ENCODE peak calls at places on chromosomes 7 and 10, in seven cellular contexts. L is fibroblast of lung, K is HCT116, D is testis, T is PC-3, H is suprapubic skin, A is tibial nerve. S is an unnamed sample. For H3K4me1, the result is how much of the 10 kb centered on the place peaks cover.

GRCh38 chr7:137443616-137444015 is 100.1 kb upstream of the PTN start:
- DNase-seq in L (peak), K (no peak), D (no peak), T (peak), H (no peak), A (no peak), S (no peak)

GRCh38 chr10:47406870-47407648 is 23.0 kb upstream of the ZNF488 start:
- DNase-seq in L (peak), K (peak), D (no peak), T (peak), H (no peak), A (no peak), S (no peak)

GRCh38 chr7:123867220-123867619 is 22.3 kb downstream of the HYAL4 start:
- DNase-seq in L (no peak), K (no peak), D (no peak), T (no peak), H (no peak), A (no peak), S (no peak)

GRCh38 chr7:84529480-84530205 is 335.1 kb upstream of the SEMA3A start:
- DNase-seq in L (peak), K (peak), D (no peak), T (peak), H (no peak), A (no peak), S (no peak)

GRCh38 chr7:110186334-110186733 is 904.6 kb upstream of the LRRN3 start:
- DNase-seq in L (no peak), K (no peak), D (no peak), T (peak), H (no peak), A (no peak), S (no peak)

GRCh38 chr10:47368431-47369180 is 15.5 kb downstream of the ZNF488 start:
- DNase-seq in L (no peak), K (no peak), D (peak), T (no peak), H (peak), A (no peak), S (peak)

GRCh38 chr7:26860361-26860760 is 4.0 kb downstream of the SKAP2 start:
- DNase-seq in L (no peak), K (peak), D (no peak), T (peak), H (no peak), A (no peak), S (no peak)

GRCh38 chr7:140192176-140192575 is 15.4 kb upstream of the KDM7A start:
- DNase-seq in L (no peak), K (no peak), D (no peak), T (no peak), H (no peak), A (no peak), S (no peak)

GRCh38 chr10:78211476-78212110 is 177.9 kb downstream of the RPS24 start:
- DNase-seq in L (peak), K (peak), D (peak), T (peak), H (no peak), A (no peak), S (no peak)

GRCh38 chr7:127678330-127678729 is 26.3 kb downstream of the SND1 start:
- DNase-seq in L (peak), K (no peak), D (no peak), T (peak), H (no peak), A (no peak), S (no peak)

GRCh38 chr10:1287493-1288480 is 231.6 kb downstream of the WDR37 start:
- DNase-seq in L (no peak), K (no peak), D (peak), T (no peak), H (no peak), A (no peak), S (no peak)

GRCh38 chr10:36181421-36181820 is 539.3 kb upstream of the FZD8 start:
- DNase-seq in L (peak), K (no peak), D (no peak), T (peak), H (no peak), A (no peak), S (no peak)

GRCh38 chr10:109427421-109427820 is 495.9 kb downstream of the XPNPEP1 start:
- DNase-seq in L (peak), K (no peak), D (no peak), T (peak), H (no peak), A (no peak), S (no peak)

GRCh38 chr10:24873281-24873683 is 79.1 kb downstream of the PRTFDC1 start:
- DNase-seq in L (peak), K (no peak), D (peak), T (no peak), H (no peak), A (no peak), S (no peak)

GRCh38 chr7:28144266-28144665 is 36.3 kb downstream of the JAZF1 start:
- DNase-seq in L (no peak), K (no peak), D (peak), T (no peak), H (no peak), A (no peak), S (no peak)

GRCh38 chr7:27172388-27172774 is 1.7 kb downstream of the HOXA10 start:
- DNase-seq in L (no peak), K (no peak), D (no peak), T (no peak), H (peak), A (no peak), S (peak)

GRCh38 chr10:101073631-101074030 is 11.8 kb downstream of the KAZALD1 start:
- DNase-seq in L (no peak), K (no peak), D (no peak), T (no peak), H (no peak), A (no peak), S (no peak)

GRCh38 chr7:107998150-107998549 is 4.8 kb downstream of the LAMB1 start:
- DNase-seq in L (peak), K (no peak), D (no peak), T (peak), H (no peak), A (no peak), S (no peak)

GRCh38 chr10:10849306-10849705 is 168.4 kb upstream of the CELF2 start:
- DNase-seq in L (no peak), K (no peak), D (no peak), T (no peak), H (no peak), A (no peak), S (no peak)

GRCh38 chr7:141001561-141001960 is 13.2 kb downstream of the MRPS33 start:
- DNase-seq in L (no peak), K (no peak), D (no peak), T (no peak), H (no peak), A (no peak), S (no peak)

GRCh38 chr7:2856388-2857169 is 12.5 kb upstream of the GNA12 start:
- DNase-seq in L (no peak), K (no peak), D (no peak), T (no peak), H (no peak), A (no peak), S (no peak)

GRCh38 chr7:22427122-22427503 is 70.2 kb upstream of the RAPGEF5 start:
- DNase-seq in L (no peak), K (no peak), D (no peak), T (no peak), H (no peak), A (no peak), S (no peak)

GRCh38 chr10:32388258-32389027 is 41.5 kb upstream of the EPC1 start:
- DNase-seq in L (no peak), K (no peak), D (no peak), T (no peak), H (no peak), A (no peak), S (no peak)

GRCh38 chr7:56578612-56579011 is 462.4 kb upstream of the NUPR2 start:
- DNase-seq in L (no peak), K (no peak), D (no peak), T (no peak), H (no peak), A (no peak), S (no peak)

GRCh38 chr7:100837099-100837836 is 9.9 kb upstream of the EPHB4 start:
- DNase-seq in L (peak), K (peak), D (peak), T (no peak), H (peak), A (peak), S (peak)

GRCh38 chr10:44334091-44334490 is 50.8 kb downstream of the CXCL12 start:
- DNase-seq in L (no peak), K (no peak), D (no peak), T (no peak), H (no peak), A (no peak), S (peak)

GRCh38 chr10:118910702-118911101 is 118.8 kb upstream of the NANOS1 start:
- DNase-seq in L (no peak), K (no peak), D (no peak), T (no peak), H (no peak), A (no peak), S (no peak)

GRCh38 chr10:30637881-30638467 is 8.4 kb upstream of the LYZL2 start:
- DNase-seq in L (peak), K (peak), D (no peak), T (peak), H (no peak), A (no peak), S (no peak)

GRCh38 chr10:91198781-91199180 is 21.7 kb upstream of the PCGF5 start:
- DNase-seq in L (peak), K (no peak), D (no peak), T (no peak), H (no peak), A (no peak), S (no peak)

GRCh38 chr7:77566421-77566820 is 29.3 kb downstream of the PTPN12 start:
- DNase-seq in L (no peak), K (no peak), D (no peak), T (no peak), H (no peak), A (no peak), S (no peak)

GRCh38 chr7:77565917-77566316 is 28.8 kb downstream of the PTPN12 start:
- DNase-seq in L (peak), K (no peak), D (no peak), T (peak), H (no peak), A (no peak), S (no peak)

GRCh38 chr7:77570330-77571011 is 33.4 kb downstream of the PTPN12 start:
- DNase-seq in L (peak), K (no peak), D (no peak), T (peak), H (no peak), A (no peak), S (no peak)

GRCh38 chr7:77571791-77572190 is 34.7 kb downstream of the PTPN12 start:
- DNase-seq in L (no peak), K (no peak), D (no peak), T (no peak), H (no peak), A (no peak), S (no peak)

DNA sequence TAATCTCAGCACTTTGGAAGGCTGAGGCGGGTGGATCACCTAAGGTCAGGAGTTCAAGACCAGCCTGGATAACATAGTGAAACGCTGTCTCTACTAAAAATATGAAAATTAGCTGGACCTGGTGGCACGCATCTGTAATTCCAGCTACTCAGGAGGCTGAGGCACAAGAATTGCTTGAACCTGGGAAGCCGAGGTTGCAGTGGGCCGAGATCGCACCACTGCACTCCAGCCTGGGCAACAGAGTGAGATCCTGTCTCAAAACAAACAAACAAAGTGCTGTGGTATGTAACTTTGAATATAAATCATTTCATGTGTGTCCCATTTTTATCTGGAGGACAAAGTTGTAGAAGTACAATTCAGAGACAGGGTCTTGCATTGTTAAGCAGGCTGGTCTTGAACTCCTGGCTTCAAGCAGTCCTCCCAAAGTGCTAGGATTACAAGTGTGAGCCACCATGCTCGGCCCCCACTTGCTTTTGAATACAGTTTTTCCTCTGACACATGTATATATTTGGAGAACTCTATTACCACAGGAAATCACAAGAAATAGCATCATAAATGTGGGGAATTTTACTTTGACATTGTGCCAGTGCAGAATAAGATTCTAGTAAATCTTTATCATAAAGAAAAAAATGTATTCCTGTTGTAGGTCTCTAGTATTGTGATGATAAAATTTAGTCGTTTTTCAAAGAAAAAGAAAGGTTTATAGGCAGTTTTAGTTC is 32.6 kb downstream of the PTPN12 start:
- DNase-seq in L (peak), K (no peak), D (no peak), T (no peak), H (no peak), A (no peak), S (no peak)
- H3K4me1 ChIP-seq in L (under half), K (under half), D (under half), T (under half), H (under half), A (under half), S (under half)

GRCh38 chr10:117134084-117135025 is 3.7 kb downstream of the VAX1 start:
- DNase-seq in L (no peak), K (no peak), D (no peak), T (no peak), H (no peak), A (no peak), S (no peak)

GRCh38 chr10:117135026-117135372 is 3.1 kb downstream of the VAX1 start:
- DNase-seq in L (peak), K (no peak), D (no peak), T (no peak), H (no peak), A (no peak), S (no peak)

GRCh38 chr10:117137031-117137910 is 799 bp downstream of the VAX1 start:
- DNase-seq in L (peak), K (no peak), D (no peak), T (peak), H (no peak), A (no peak), S (no peak)

GRCh38 chr10:117136391-117136975 is 1.6 kb downstream of the VAX1 start:
- DNase-seq in L (no peak), K (no peak), D (no peak), T (no peak), H (no peak), A (no peak), S (no peak)

GRCh38 chr10:117135480-117136140 is 2.5 kb downstream of the VAX1 start:
- DNase-seq in L (no peak), K (no peak), D (no peak), T (no peak), H (no peak), A (no peak), S (no peak)
- H3K4me1 ChIP-seq in L (under half), K (under half), D (under half), T (under half), H (half or more), A (under half), S (under half)

GRCh38 chr10:21888959-21889358 is 114.6 kb downstream of the DNAJC1 start:
- DNase-seq in L (no peak), K (no peak), D (no peak), T (no peak), H (no peak), A (no peak), S (no peak)

GRCh38 chr10:21889477-21890275 is 113.9 kb downstream of the DNAJC1 start:
- DNase-seq in L (no peak), K (no peak), D (no peak), T (no peak), H (no peak), A (no peak), S (no peak)

GRCh38 chr10:21895932-21896331 is 107.6 kb downstream of the DNAJC1 start:
- DNase-seq in L (no peak), K (no peak), D (no peak), T (no peak), H (no peak), A (no peak), S (no peak)

GRCh38 chr10:21894648-21895342 is 108.7 kb downstream of the DNAJC1 start:
- DNase-seq in L (no peak), K (no peak), D (no peak), T (no peak), H (no peak), A (no peak), S (no peak)

GRCh38 chr10:21891439-21891838 is 112.1 kb downstream of the DNAJC1 start:
- DNase-seq in L (no peak), K (no peak), D (no peak), T (no peak), H (no peak), A (no peak), S (no peak)
- H3K4me1 ChIP-seq in L (under half), K (under half), D (under half), T (under half), H (under half), A (under half), S (under half)

GRCh38 chr7:76356115-76356514 is 2.7 kb downstream of the YWHAG start:
- DNase-seq in L (no peak), K (no peak), D (no peak), T (peak), H (no peak), A (no peak), S (no peak)
- H3K4me1 ChIP-seq in L (under half), K (under half), D (under half), T (under half), H (half or more), A (under half), S (under half)

S was measured in ascending aorta.